ENCODE peak calls at places on chromosomes 11 and 22, in five cellular contexts. One of them, this sample, is unnamed.

GRCh38 chr11:78981153-78981552 is 406.5 kb upstream of the NARS2 start:
- DNase-seq in A549: no peak
- DNase-seq in HepG2: no peak
- DNase-seq in GM12878: no peak
- DNase-seq in K562: no peak
- DNase-seq in this sample: no peak

GRCh38 chr11:11552688-11553087 is 69.1 kb downstream of the GALNT18 start:
- DNase-seq in A549: no peak
- DNase-seq in HepG2: no peak
- DNase-seq in GM12878: no peak
- DNase-seq in K562: no peak
- DNase-seq in this sample: no peak

GRCh38 chr22:49616356-49617231 is 211.1 kb downstream of the BRD1 start:
- DNase-seq in A549: no peak
- DNase-seq in HepG2: no peak
- DNase-seq in GM12878: no peak
- DNase-seq in K562: no peak
- DNase-seq in this sample: no peak

GRCh38 chr22:43427296-43428004 is 15.6 kb downstream of the MPPED1 start:
- DNase-seq in A549: no peak
- DNase-seq in HepG2: no peak
- DNase-seq in GM12878: no peak
- DNase-seq in K562: peak; percentile 70
- DNase-seq in this sample: peak; percentile 50

GRCh38 chr11:119694334-119694733 is 34.7 kb downstream of the NECTIN1 start:
- DNase-seq in A549: peak; percentile 21
- DNase-seq in HepG2: peak; percentile 72
- DNase-seq in GM12878: no peak
- DNase-seq in K562: no peak
- DNase-seq in this sample: no peak

GRCh38 chr11:63554901-63555218 is 8.3 kb downstream of the PLAAT2 start:
- DNase-seq in A549: no peak
- DNase-seq in HepG2: no peak
- DNase-seq in GM12878: no peak
- DNase-seq in K562: no peak
- DNase-seq in this sample: no peak

GRCh38 chr22:39349506-39349966 is 255 bp upstream of the SYNGR1 start:
- DNase-seq in A549: no peak
- DNase-seq in HepG2: no peak
- DNase-seq in GM12878: no peak
- DNase-seq in K562: peak; percentile 96
- DNase-seq in this sample: peak; percentile 77

GRCh38 chr11:78535920-78536319 is 38.7 kb downstream of the NARS2 start:
- DNase-seq in A549: no peak
- DNase-seq in HepG2: no peak
- DNase-seq in GM12878: no peak
- DNase-seq in K562: no peak
- DNase-seq in this sample: no peak

GRCh38 chr22:30870451-30871345 is 97.9 kb downstream of the MORC2 start:
- DNase-seq in A549: no peak
- DNase-seq in HepG2: no peak
- DNase-seq in GM12878: no peak
- DNase-seq in K562: peak; percentile 37
- DNase-seq in this sample: no peak

GRCh38 chr11:18408558-18409242 is 3.4 kb upstream of the LDHC start:
- DNase-seq in A549: peak; percentile 32
- DNase-seq in HepG2: no peak
- DNase-seq in GM12878: no peak
- DNase-seq in K562: no peak
- DNase-seq in this sample: no peak

GRCh38 chr11:35099278-35100018 is 39.5 kb upstream of the CD44 start:
- DNase-seq in A549: no peak
- DNase-seq in HepG2: no peak
- DNase-seq in GM12878: no peak
- DNase-seq in K562: no peak
- DNase-seq in this sample: no peak

GRCh38 chr11:91560434-91560833 is 664.2 kb upstream of the FAT3 start:
- DNase-seq in A549: no peak
- DNase-seq in HepG2: no peak
- DNase-seq in GM12878: no peak
- DNase-seq in K562: no peak
- DNase-seq in this sample: no peak

GRCh38 chr11:67281552-67282150 is 7.5 kb upstream of the ANKRD13D start:
- DNase-seq in A549: no peak
- DNase-seq in HepG2: no peak
- DNase-seq in GM12878: no peak
- DNase-seq in K562: no peak
- DNase-seq in this sample: no peak

GRCh38 chr22:22002526-22003055 is 20.0 kb upstream of the TOP3B start:
- DNase-seq in A549: no peak
- DNase-seq in HepG2: no peak
- DNase-seq in GM12878: no peak
- DNase-seq in K562: no peak
- DNase-seq in this sample: no peak

GRCh38 chr11:69244286-69244685 is 49.7 kb upstream of the MYEOV start:
- DNase-seq in A549: no peak
- DNase-seq in HepG2: no peak
- DNase-seq in GM12878: no peak
- DNase-seq in K562: no peak
- DNase-seq in this sample: no peak

GRCh38 chr11:69965821-69966582 is 112.1 kb upstream of the ANO1 start:
- DNase-seq in A549: no peak
- DNase-seq in HepG2: no peak
- DNase-seq in GM12878: no peak
- DNase-seq in K562: no peak
- DNase-seq in this sample: no peak

GRCh38 chr22:46083383-46084350 is 66.7 kb upstream of the PPARA start:
- DNase-seq in A549: no peak
- DNase-seq in HepG2: no peak
- DNase-seq in GM12878: no peak
- DNase-seq in K562: no peak
- DNase-seq in this sample: no peak

GRCh38 chr11:111000400-111001090 is 245.0 kb upstream of the POU2AF2 start:
- DNase-seq in A549: no peak
- DNase-seq in HepG2: no peak
- DNase-seq in GM12878: no peak
- DNase-seq in K562: no peak
- DNase-seq in this sample: no peak

GRCh38 chr11:69922015-69922595 is 102.9 kb upstream of the FGF3 start:
- DNase-seq in A549: no peak
- DNase-seq in HepG2: no peak
- DNase-seq in GM12878: no peak
- DNase-seq in K562: no peak
- DNase-seq in this sample: no peak

GRCh38 chr11:45879803-45880685 is 5.4 kb upstream of the MAPK8IP1 start:
- DNase-seq in A549: peak; percentile 19
- DNase-seq in HepG2: no peak
- DNase-seq in GM12878: no peak
- DNase-seq in K562: peak; percentile 32
- DNase-seq in this sample: no peak

GRCh38 chr11:33692013-33692504 is 8.6 kb downstream of the C11orf91 start:
- DNase-seq in A549: peak; percentile 94
- DNase-seq in HepG2: peak; percentile 76
- DNase-seq in GM12878: no peak
- DNase-seq in K562: no peak
- DNase-seq in this sample: no peak

GRCh38 chr22:38868886-38869381 is 3.1 kb downstream of the CBX6 start:
- DNase-seq in A549: peak; percentile 65
- DNase-seq in HepG2: peak; percentile 64
- DNase-seq in GM12878: no peak
- DNase-seq in K562: peak; percentile 70
- DNase-seq in this sample: peak; percentile 95

GRCh38 chr22:35629406-35630234 is 12.5 kb upstream of the MB start:
- DNase-seq in A549: peak; percentile 93
- DNase-seq in HepG2: no peak
- DNase-seq in GM12878: peak; percentile 61
- DNase-seq in K562: peak; percentile 26
- DNase-seq in this sample: peak; percentile 64

GRCh38 chr22:48702573-48703264 is 1125.0 kb downstream of the BRD1 start:
- DNase-seq in A549: no peak
- DNase-seq in HepG2: peak; percentile 98
- DNase-seq in GM12878: no peak
- DNase-seq in K562: no peak
- DNase-seq in this sample: no peak

GRCh38 chr22:27405672-27406388 is 395.7 kb downstream of the MN1 start:
- DNase-seq in A549: peak; percentile 48
- DNase-seq in HepG2: peak; percentile 16
- DNase-seq in GM12878: no peak
- DNase-seq in K562: peak; percentile 70
- DNase-seq in this sample: peak; percentile 72

GRCh38 chr11:69409812-69410645 is 71.4 kb upstream of the LINC01488 start:
- DNase-seq in A549: no peak
- DNase-seq in HepG2: no peak
- DNase-seq in GM12878: no peak
- DNase-seq in K562: peak; percentile 79
- DNase-seq in this sample: no peak

GRCh38 chr11:118672865-118673264 is 6.6 kb downstream of the TREH start:
- DNase-seq in A549: peak; percentile 31
- DNase-seq in HepG2: no peak
- DNase-seq in GM12878: no peak
- DNase-seq in K562: peak; percentile 34
- DNase-seq in this sample: peak; percentile 64

GRCh38 chr11:47166368-47166767 is 10.3 kb downstream of the ARFGAP2 start:
- DNase-seq in A549: no peak
- DNase-seq in HepG2: no peak
- DNase-seq in GM12878: no peak
- DNase-seq in K562: no peak
- DNase-seq in this sample: no peak

GRCh38 chr11:70627219-70627618 is 228.9 kb downstream of the CTTN start:
- DNase-seq in A549: peak; percentile 11
- DNase-seq in HepG2: peak; percentile 50
- DNase-seq in GM12878: no peak
- DNase-seq in K562: no peak
- DNase-seq in this sample: no peak

GRCh38 chr11:71186861-71187260 is 65.5 kb downstream of the SHANK2 start:
- DNase-seq in A549: no peak
- DNase-seq in HepG2: no peak
- DNase-seq in GM12878: no peak
- DNase-seq in K562: no peak
- DNase-seq in this sample: no peak

GRCh38 chr11:57567210-57567511 is 311 bp downstream of the UBE2L6 start:
- DNase-seq in A549: no peak
- DNase-seq in HepG2: no peak
- DNase-seq in GM12878: no peak
- DNase-seq in K562: no peak
- DNase-seq in this sample: no peak

GRCh38 chr11:128716661-128717210 is 22.9 kb downstream of the FLI1 start:
- DNase-seq in A549: no peak
- DNase-seq in HepG2: no peak
- DNase-seq in GM12878: no peak
- DNase-seq in K562: no peak
- DNase-seq in this sample: peak; percentile 18

GRCh38 chr11:62169448-62169847 is 20.6 kb upstream of the SCGB1D1 start:
- DNase-seq in A549: no peak
- DNase-seq in HepG2: no peak
- DNase-seq in GM12878: no peak
- DNase-seq in K562: no peak
- DNase-seq in this sample: no peak

GRCh38 chr11:2100361-2101170 is 38.6 kb downstream of the IGF2 start:
- DNase-seq in A549: no peak
- DNase-seq in HepG2: no peak
- DNase-seq in GM12878: no peak
- DNase-seq in K562: peak; percentile 47
- DNase-seq in this sample: no peak

GRCh38 chr11:27241316-27242122 is 121.5 kb downstream of the CCDC34 start:
- DNase-seq in A549: peak; percentile 19
- DNase-seq in HepG2: no peak
- DNase-seq in GM12878: no peak
- DNase-seq in K562: no peak
- DNase-seq in this sample: no peak

GRCh38 chr22:27637604-27638003 is 164.0 kb downstream of the MN1 start:
- DNase-seq in A549: no peak
- DNase-seq in HepG2: no peak
- DNase-seq in GM12878: no peak
- DNase-seq in K562: no peak
- DNase-seq in this sample: no peak

GRCh38 chr22:25370322-25370721 is 150.9 kb downstream of the CRYBB2 start:
- DNase-seq in A549: no peak
- DNase-seq in HepG2: no peak
- DNase-seq in GM12878: no peak
- DNase-seq in K562: no peak
- DNase-seq in this sample: peak; percentile 38

GRCh38 chr11:41459602-41460405 is at the start of gene LRRC4C:
- DNase-seq in A549: no peak
- DNase-seq in HepG2: no peak
- DNase-seq in GM12878: no peak
- DNase-seq in K562: no peak
- DNase-seq in this sample: peak; percentile 34

GRCh38 chr11:19642185-19642591 is 70.4 kb upstream of the NAV2 start:
- DNase-seq in A549: no peak
- DNase-seq in HepG2: no peak
- DNase-seq in GM12878: no peak
- DNase-seq in K562: no peak
- DNase-seq in this sample: no peak
- H3K27ac ChIP-seq in A549: no peak overlapping the region
- H3K27ac ChIP-seq in HepG2: no peak overlapping the region
- H3K27ac ChIP-seq in GM12878: no peak overlapping the region
- H3K27ac ChIP-seq in K562: no peak overlapping the region
- H3K27ac ChIP-seq in this sample: no peak overlapping the region

GRCh38 chr22:29817724-29818123 is 20.4 kb downstream of the ASCC2 start:
- DNase-seq in A549: no peak
- DNase-seq in HepG2: no peak
- DNase-seq in GM12878: no peak
- DNase-seq in K562: no peak
- DNase-seq in this sample: no peak

GRCh38 chr22:29816128-29816527 is 21.9 kb downstream of the ASCC2 start:
- DNase-seq in A549: no peak
- DNase-seq in HepG2: no peak
- DNase-seq in GM12878: no peak
- DNase-seq in K562: no peak
- DNase-seq in this sample: no peak

GRCh38 chr22:29815580-29815979 is 22.5 kb downstream of the ASCC2 start:
- DNase-seq in A549: no peak
- DNase-seq in HepG2: no peak
- DNase-seq in GM12878: no peak
- DNase-seq in K562: no peak
- DNase-seq in this sample: no peak

GRCh38 chr22:29816980-29817379 is 21.1 kb downstream of the ASCC2 start:
- DNase-seq in A549: no peak
- DNase-seq in HepG2: no peak
- DNase-seq in GM12878: no peak
- DNase-seq in K562: no peak
- DNase-seq in this sample: no peak

GRCh38 chr22:29816539-29816938 is 21.5 kb downstream of the ASCC2 start:
- DNase-seq in A549: no peak
- DNase-seq in HepG2: no peak
- DNase-seq in GM12878: no peak
- DNase-seq in K562: no peak
- DNase-seq in this sample: no peak
- TF ChIP-seq JUNB in A549: no peak
- TF ChIP-seq JUNB in HepG2: no peak
- TF ChIP-seq JUNB in GM12878: no peak
- TF ChIP-seq JUNB in K562: no peak
- TF ChIP-seq JUNB in this sample: no peak

GRCh38 chr11:64971421-64972233 is at the start of gene MAJIN:
- DNase-seq in A549: peak; percentile 88
- DNase-seq in HepG2: no peak
- DNase-seq in GM12878: peak; percentile 51
- DNase-seq in K562: peak; percentile 95
- DNase-seq in this sample: peak; percentile 97
- TF ChIP-seq REST in A549: no peak
- TF ChIP-seq REST in HepG2: no peak
- TF ChIP-seq REST in GM12878: no peak
- TF ChIP-seq REST in K562: no peak
- TF ChIP-seq REST in this sample: no peak

GRCh38 chr11:134151083-134151747 is 72.6 kb downstream of the NCAPD3 start:
- DNase-seq in A549: no peak
- DNase-seq in HepG2: no peak
- DNase-seq in GM12878: no peak
- DNase-seq in K562: no peak
- DNase-seq in this sample: no peak
- H3K27ac ChIP-seq in A549: no peak overlapping the region
- H3K27ac ChIP-seq in HepG2: no peak overlapping the region
- H3K27ac ChIP-seq in GM12878: no peak overlapping the region
- H3K27ac ChIP-seq in K562: no peak overlapping the region
- H3K27ac ChIP-seq in this sample: no peak overlapping the region

This sample was measured in GM23338.